ENCODE peak calls at places on chromosomes 16 and 17, in eight cellular contexts. One of them, this sample, is unnamed.

GRCh38 chr17:8887834-8888703 is 20.6 kb upstream of the PIK3R6 start:
- DNase-seq in fibroblast of mammary gland: peak; percentile 49
- DNase-seq in transverse colon: no peak
- DNase-seq in CD8-positive, alpha-beta T cell: no peak
- DNase-seq in uterus: no peak
- DNase-seq in tibial nerve: no peak
- DNase-seq in PC-9: peak; percentile 58
- DNase-seq in lower leg skin: no peak
- DNase-seq in this sample: no peak

GRCh38 chr16:56145369-56145768 is 45.9 kb upstream of the GNAO1 start:
- DNase-seq in fibroblast of mammary gland: no peak
- DNase-seq in transverse colon: no peak
- DNase-seq in CD8-positive, alpha-beta T cell: no peak
- DNase-seq in uterus: no peak
- DNase-seq in tibial nerve: no peak
- DNase-seq in PC-9: no peak
- DNase-seq in lower leg skin: no peak
- DNase-seq in this sample: no peak

GRCh38 chr17:6454495-6455320 is 10.5 kb downstream of the PIMREG start:
- DNase-seq in fibroblast of mammary gland: no peak
- DNase-seq in transverse colon: no peak
- DNase-seq in CD8-positive, alpha-beta T cell: no peak
- DNase-seq in uterus: no peak
- DNase-seq in tibial nerve: no peak
- DNase-seq in PC-9: no peak
- DNase-seq in lower leg skin: no peak
- DNase-seq in this sample: no peak

GRCh38 chr16:6602401-6602800 is 730.2 kb upstream of the RBFOX1 start:
- DNase-seq in fibroblast of mammary gland: no peak
- DNase-seq in transverse colon: no peak
- DNase-seq in CD8-positive, alpha-beta T cell: no peak
- DNase-seq in uterus: no peak
- DNase-seq in tibial nerve: no peak
- DNase-seq in PC-9: no peak
- DNase-seq in lower leg skin: no peak
- DNase-seq in this sample: no peak

GRCh38 chr16:66678314-66678713 is 18.2 kb downstream of the CMTM4 start:
- DNase-seq in fibroblast of mammary gland: no peak
- DNase-seq in transverse colon: no peak
- DNase-seq in CD8-positive, alpha-beta T cell: no peak
- DNase-seq in uterus: no peak
- DNase-seq in tibial nerve: no peak
- DNase-seq in PC-9: no peak
- DNase-seq in lower leg skin: no peak
- DNase-seq in this sample: no peak

GRCh38 chr16:14300631-14301149 is 229.6 kb downstream of the MRTFB start:
- DNase-seq in fibroblast of mammary gland: peak; percentile 88
- DNase-seq in transverse colon: peak; percentile 69
- DNase-seq in CD8-positive, alpha-beta T cell: peak; percentile 32
- DNase-seq in uterus: peak; percentile 77
- DNase-seq in tibial nerve: peak; percentile 68
- DNase-seq in PC-9: peak; percentile 83
- DNase-seq in lower leg skin: peak; percentile 95
- DNase-seq in this sample: peak; percentile 87

GRCh38 chr16:56279132-56279531 is 87.8 kb downstream of the GNAO1 start:
- DNase-seq in fibroblast of mammary gland: no peak
- DNase-seq in transverse colon: peak; percentile 35
- DNase-seq in CD8-positive, alpha-beta T cell: peak; percentile 47
- DNase-seq in uterus: no peak
- DNase-seq in tibial nerve: no peak
- DNase-seq in PC-9: peak; percentile 49
- DNase-seq in lower leg skin: no peak
- DNase-seq in this sample: no peak

GRCh38 chr16:4381935-4382794 is 10.5 kb downstream of the VASN start:
- DNase-seq in fibroblast of mammary gland: no peak
- DNase-seq in transverse colon: no peak
- DNase-seq in CD8-positive, alpha-beta T cell: no peak
- DNase-seq in uterus: no peak
- DNase-seq in tibial nerve: no peak
- DNase-seq in PC-9: no peak
- DNase-seq in lower leg skin: no peak
- DNase-seq in this sample: no peak

GRCh38 chr16:79599256-79599836 is 1.2 kb downstream of the MAF start:
- DNase-seq in fibroblast of mammary gland: no peak
- DNase-seq in transverse colon: no peak
- DNase-seq in CD8-positive, alpha-beta T cell: no peak
- DNase-seq in uterus: no peak
- DNase-seq in tibial nerve: no peak
- DNase-seq in PC-9: no peak
- DNase-seq in lower leg skin: no peak
- DNase-seq in this sample: no peak

GRCh38 chr16:79598341-79599181 is 2.0 kb downstream of the MAF start:
- DNase-seq in fibroblast of mammary gland: peak; percentile 23
- DNase-seq in transverse colon: peak; percentile 41
- DNase-seq in CD8-positive, alpha-beta T cell: peak; percentile 39
- DNase-seq in uterus: peak; percentile 71
- DNase-seq in tibial nerve: peak; percentile 44
- DNase-seq in PC-9: no peak
- DNase-seq in lower leg skin: peak; percentile 91
- DNase-seq in this sample: no peak

GRCh38 chr16:79601092-79601977 is 798 bp upstream of the MAF start:
- DNase-seq in fibroblast of mammary gland: no peak
- DNase-seq in transverse colon: peak; percentile 72
- DNase-seq in CD8-positive, alpha-beta T cell: peak; percentile 30
- DNase-seq in uterus: peak; percentile 62
- DNase-seq in tibial nerve: no peak
- DNase-seq in PC-9: no peak
- DNase-seq in lower leg skin: peak; percentile 92
- DNase-seq in this sample: no peak

GRCh38 chr16:79600636-79601091 is at the start of gene MAF:
- DNase-seq in fibroblast of mammary gland: peak; percentile 64
- DNase-seq in transverse colon: peak; percentile 94
- DNase-seq in CD8-positive, alpha-beta T cell: peak; percentile 80
- DNase-seq in uterus: peak; percentile 95
- DNase-seq in tibial nerve: peak; percentile 88
- DNase-seq in PC-9: no peak
- DNase-seq in lower leg skin: peak; percentile 99
- DNase-seq in this sample: peak; percentile 42

DNA sequence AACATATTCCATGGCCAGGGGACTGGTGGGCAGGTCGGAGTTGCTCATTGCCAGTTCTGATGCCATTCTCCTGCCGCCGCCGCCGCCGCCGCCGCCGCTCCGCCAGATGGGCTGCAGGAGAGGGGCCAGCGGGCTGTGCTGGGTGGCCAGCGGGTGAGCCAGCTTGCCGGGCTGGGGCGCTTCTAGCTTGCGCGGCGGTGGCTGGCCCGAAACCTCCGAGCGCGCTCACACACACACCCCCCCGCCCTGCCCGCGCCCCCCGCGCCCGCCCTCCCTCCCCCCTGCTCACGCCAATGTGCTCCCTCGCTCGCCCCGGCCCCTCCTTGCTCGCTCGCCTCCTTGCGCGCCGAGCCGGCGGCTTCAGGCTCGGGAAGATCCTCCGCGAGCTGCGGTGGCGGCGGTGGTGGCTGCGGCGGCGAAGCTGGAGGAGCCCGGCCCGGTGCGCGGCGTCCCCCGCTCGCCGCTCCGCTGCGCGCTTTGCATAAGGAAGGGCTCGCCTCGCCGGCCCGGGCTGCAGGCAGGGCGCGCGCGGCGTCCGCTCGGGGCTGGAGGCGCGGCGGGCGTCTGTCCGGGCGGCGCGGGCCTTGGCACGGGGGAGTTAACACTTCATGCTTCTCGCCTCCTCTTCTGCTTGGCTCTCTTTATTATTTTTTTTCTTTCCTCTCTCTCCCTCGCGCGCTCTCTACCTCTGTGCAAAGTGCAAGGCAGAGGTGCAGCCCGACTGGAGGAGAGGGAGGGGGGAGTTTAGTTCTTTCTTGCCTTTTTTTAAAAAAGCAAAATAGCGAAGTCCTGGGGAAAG is 501 bp downstream of the MAF start:
- DNase-seq in fibroblast of mammary gland: no peak
- DNase-seq in transverse colon: no peak
- DNase-seq in CD8-positive, alpha-beta T cell: peak; percentile 20
- DNase-seq in uterus: peak; percentile 69
- DNase-seq in tibial nerve: no peak
- DNase-seq in PC-9: no peak
- DNase-seq in lower leg skin: peak; percentile 92
- DNase-seq in this sample: no peak
- H3K4me3 ChIP-seq in fibroblast of mammary gland: peak overlapping the region; percentile 39
- H3K4me3 ChIP-seq in transverse colon: peak overlapping the region; percentile 58
- H3K4me3 ChIP-seq in CD8-positive, alpha-beta T cell: peak overlapping the region; percentile 62
- H3K4me3 ChIP-seq in uterus: peak overlapping the region; percentile 90
- H3K4me3 ChIP-seq in tibial nerve: peak overlapping the region; percentile 62
- H3K4me3 ChIP-seq in PC-9: no peak overlapping the region
- H3K4me3 ChIP-seq in lower leg skin: peak overlapping the region; percentile 59
- H3K4me3 ChIP-seq in this sample: peak overlapping the region; percentile 48

GRCh38 chr17:27244019-27244418 is 49.9 kb upstream of the WSB1 start:
- DNase-seq in fibroblast of mammary gland: no peak
- DNase-seq in transverse colon: no peak
- DNase-seq in CD8-positive, alpha-beta T cell: no peak
- DNase-seq in uterus: no peak
- DNase-seq in tibial nerve: no peak
- DNase-seq in PC-9: no peak
- DNase-seq in lower leg skin: no peak
- DNase-seq in this sample: no peak

GRCh38 chr17:27246537-27246936 is 47.4 kb upstream of the WSB1 start:
- DNase-seq in fibroblast of mammary gland: no peak
- DNase-seq in transverse colon: no peak
- DNase-seq in CD8-positive, alpha-beta T cell: no peak
- DNase-seq in uterus: no peak
- DNase-seq in tibial nerve: no peak
- DNase-seq in PC-9: no peak
- DNase-seq in lower leg skin: no peak
- DNase-seq in this sample: no peak

GRCh38 chr17:27247071-27247957 is 46.6 kb upstream of the WSB1 start:
- DNase-seq in fibroblast of mammary gland: peak; percentile 91
- DNase-seq in transverse colon: peak; percentile 81
- DNase-seq in CD8-positive, alpha-beta T cell: no peak
- DNase-seq in uterus: peak; percentile 75
- DNase-seq in tibial nerve: peak; percentile 36
- DNase-seq in PC-9: peak; percentile 72
- DNase-seq in lower leg skin: peak; percentile 92
- DNase-seq in this sample: peak; percentile 40

GRCh38 chr17:27244481-27245223 is 49.3 kb upstream of the WSB1 start:
- DNase-seq in fibroblast of mammary gland: peak; percentile 98
- DNase-seq in transverse colon: peak; percentile 41
- DNase-seq in CD8-positive, alpha-beta T cell: no peak
- DNase-seq in uterus: peak; percentile 88
- DNase-seq in tibial nerve: peak; percentile 41
- DNase-seq in PC-9: no peak
- DNase-seq in lower leg skin: peak; percentile 88
- DNase-seq in this sample: peak; percentile 99

GRCh38 chr17:27245230-27245696 is 48.7 kb upstream of the WSB1 start:
- DNase-seq in fibroblast of mammary gland: peak; percentile 93
- DNase-seq in transverse colon: peak; percentile 85
- DNase-seq in CD8-positive, alpha-beta T cell: peak; percentile 47
- DNase-seq in uterus: peak; percentile 83
- DNase-seq in tibial nerve: peak; percentile 67
- DNase-seq in PC-9: peak; percentile 62
- DNase-seq in lower leg skin: peak; percentile 95
- DNase-seq in this sample: peak; percentile 95
- H3K4me3 ChIP-seq in fibroblast of mammary gland: peak overlapping the region; percentile 41
- H3K4me3 ChIP-seq in transverse colon: no peak overlapping the region
- H3K4me3 ChIP-seq in CD8-positive, alpha-beta T cell: no peak overlapping the region
- H3K4me3 ChIP-seq in uterus: no peak overlapping the region
- H3K4me3 ChIP-seq in tibial nerve: no peak overlapping the region
- H3K4me3 ChIP-seq in PC-9: peak overlapping the region; percentile 36
- H3K4me3 ChIP-seq in lower leg skin: no peak overlapping the region
- H3K4me3 ChIP-seq in this sample: peak overlapping the region; percentile 45

DNA sequence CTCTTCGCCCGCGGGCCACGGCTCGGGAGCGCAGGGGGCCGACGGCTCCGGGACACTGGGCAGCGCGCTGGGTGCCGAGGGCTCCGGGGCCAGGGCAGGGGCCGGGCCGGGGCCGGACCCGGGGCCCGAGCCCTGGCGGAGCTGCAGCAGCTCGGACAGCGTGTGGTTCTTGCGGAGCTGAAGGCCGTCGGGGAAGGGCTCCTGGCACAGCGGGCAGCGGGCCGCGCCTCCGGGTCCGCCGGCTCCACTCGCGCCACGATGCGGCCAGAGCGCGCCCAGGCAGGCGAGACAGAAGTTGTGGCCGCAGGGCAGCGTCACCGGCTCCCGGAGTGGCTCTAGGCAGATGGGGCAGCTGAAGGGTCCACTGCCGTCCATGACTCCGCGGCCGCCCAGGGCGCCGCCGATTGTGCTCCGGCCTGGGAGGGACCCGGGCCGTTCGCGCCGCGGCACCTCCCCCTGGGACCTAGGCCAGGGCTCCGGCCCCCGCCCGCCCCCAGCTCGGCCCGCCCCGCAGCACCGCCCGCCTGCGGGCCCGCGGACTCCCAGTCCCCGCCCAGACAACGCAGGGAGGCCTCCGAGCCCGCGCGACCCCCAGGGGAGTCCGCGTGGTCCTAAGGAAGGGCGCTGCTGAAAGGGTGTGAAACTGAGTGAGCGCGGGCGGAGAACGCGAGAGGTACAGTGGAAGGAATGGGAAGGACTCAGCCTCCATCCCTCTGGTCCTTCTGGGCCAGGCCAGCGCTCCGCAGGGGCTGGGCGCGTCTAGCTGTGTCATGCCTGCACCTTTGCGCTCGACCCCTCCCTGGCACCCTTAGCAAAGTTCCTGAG is at the start of gene TRIM47:
- DNase-seq in fibroblast of mammary gland: peak; percentile 46
- DNase-seq in transverse colon: peak; percentile 78
- DNase-seq in CD8-positive, alpha-beta T cell: no peak
- DNase-seq in uterus: peak; percentile 81
- DNase-seq in tibial nerve: peak; percentile 55
- DNase-seq in PC-9: peak; percentile 74
- DNase-seq in lower leg skin: peak; percentile 94
- DNase-seq in this sample: peak; percentile 72
- H3K4me3 ChIP-seq in fibroblast of mammary gland: peak within 1 kb of the TSS; percentile 61
- H3K4me3 ChIP-seq in transverse colon: peak within 1 kb of the TSS; percentile 67
- H3K4me3 ChIP-seq in CD8-positive, alpha-beta T cell: peak within 1 kb of the TSS; percentile 60
- H3K4me3 ChIP-seq in uterus: peak within 1 kb of the TSS; percentile 54
- H3K4me3 ChIP-seq in tibial nerve: peak within 1 kb of the TSS; percentile 60
- H3K4me3 ChIP-seq in PC-9: peak within 1 kb of the TSS; percentile 96
- H3K4me3 ChIP-seq in lower leg skin: peak within 1 kb of the TSS; percentile 81
- H3K4me3 ChIP-seq in this sample: peak within 1 kb of the TSS; percentile 93

GRCh38 chr17:72542317-72542716 is 421.5 kb downstream of the SOX9 start:
- DNase-seq in fibroblast of mammary gland: no peak
- DNase-seq in transverse colon: no peak
- DNase-seq in CD8-positive, alpha-beta T cell: no peak
- DNase-seq in uterus: no peak
- DNase-seq in tibial nerve: no peak
- DNase-seq in PC-9: no peak
- DNase-seq in lower leg skin: no peak
- DNase-seq in this sample: no peak

GRCh38 chr17:72536788-72537187 is 416.0 kb downstream of the SOX9 start:
- DNase-seq in fibroblast of mammary gland: no peak
- DNase-seq in transverse colon: no peak
- DNase-seq in CD8-positive, alpha-beta T cell: no peak
- DNase-seq in uterus: no peak
- DNase-seq in tibial nerve: no peak
- DNase-seq in PC-9: no peak
- DNase-seq in lower leg skin: no peak
- DNase-seq in this sample: no peak

GRCh38 chr17:72538921-72539352 is 418.1 kb downstream of the SOX9 start:
- DNase-seq in fibroblast of mammary gland: no peak
- DNase-seq in transverse colon: peak; percentile 31
- DNase-seq in CD8-positive, alpha-beta T cell: no peak
- DNase-seq in uterus: no peak
- DNase-seq in tibial nerve: no peak
- DNase-seq in PC-9: no peak
- DNase-seq in lower leg skin: no peak
- DNase-seq in this sample: no peak

GRCh38 chr17:72538443-72538842 is 417.6 kb downstream of the SOX9 start:
- DNase-seq in fibroblast of mammary gland: no peak
- DNase-seq in transverse colon: no peak
- DNase-seq in CD8-positive, alpha-beta T cell: no peak
- DNase-seq in uterus: no peak
- DNase-seq in tibial nerve: no peak
- DNase-seq in PC-9: no peak
- DNase-seq in lower leg skin: no peak
- DNase-seq in this sample: no peak

DNA sequence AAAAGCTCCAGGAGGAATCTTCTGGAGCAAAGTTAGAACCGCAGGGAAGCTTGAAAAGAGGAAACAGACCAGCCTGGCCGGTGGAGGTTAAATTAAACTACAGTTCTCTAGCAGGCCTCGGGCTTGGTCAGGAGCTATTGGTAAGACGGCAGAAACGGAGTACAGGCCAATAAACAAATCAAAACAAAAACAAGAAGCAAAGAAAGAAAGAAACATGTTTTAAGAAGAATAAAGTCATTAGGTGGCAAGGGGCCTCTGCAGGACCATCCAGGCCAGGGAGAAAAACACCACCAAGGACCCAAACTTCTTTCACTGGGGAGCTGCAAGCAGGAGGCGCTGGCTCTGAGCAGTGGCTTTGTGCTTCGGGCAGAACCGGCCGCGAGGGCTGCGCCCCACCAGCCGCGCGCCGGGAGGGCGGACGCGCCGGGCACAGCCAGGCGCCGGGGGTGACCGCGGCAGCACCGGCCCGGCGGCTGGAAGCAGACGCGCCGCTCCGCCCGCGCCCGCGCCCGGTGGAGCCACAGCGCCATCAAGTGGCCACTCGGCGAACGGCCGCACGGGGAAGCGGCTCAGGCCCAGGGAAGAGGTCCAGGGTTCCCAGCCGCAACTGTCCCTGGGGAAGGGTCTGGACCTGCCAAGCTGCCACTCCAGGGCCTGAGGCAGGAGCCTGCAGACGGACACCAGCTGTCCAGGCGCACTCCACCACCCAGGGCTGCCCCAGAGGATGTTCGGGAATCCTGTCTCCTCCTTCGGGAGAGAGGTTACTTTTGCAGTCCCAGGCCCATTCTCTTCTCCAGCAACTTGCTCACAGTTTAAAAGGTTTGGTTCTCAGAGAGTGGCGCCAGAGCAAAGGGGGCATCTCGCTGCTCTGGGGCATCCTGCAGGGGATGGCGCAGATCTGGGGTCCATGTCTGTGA is 419.4 kb downstream of the SOX9 start:
- DNase-seq in fibroblast of mammary gland: peak; percentile 49
- DNase-seq in transverse colon: peak; percentile 79
- DNase-seq in CD8-positive, alpha-beta T cell: peak; percentile 59
- DNase-seq in uterus: no peak
- DNase-seq in tibial nerve: peak; percentile 67
- DNase-seq in PC-9: peak; percentile 88
- DNase-seq in lower leg skin: peak; percentile 94
- DNase-seq in this sample: peak; percentile 62
- H3K4me3 ChIP-seq in fibroblast of mammary gland: no peak overlapping the region
- H3K4me3 ChIP-seq in transverse colon: no peak overlapping the region
- H3K4me3 ChIP-seq in CD8-positive, alpha-beta T cell: no peak overlapping the region
- H3K4me3 ChIP-seq in uterus: no peak overlapping the region
- H3K4me3 ChIP-seq in tibial nerve: peak overlapping the region; percentile 4
- H3K4me3 ChIP-seq in PC-9: peak overlapping the region; percentile 46
- H3K4me3 ChIP-seq in lower leg skin: no peak overlapping the region
- H3K4me3 ChIP-seq in this sample: peak overlapping the region; percentile 42

This sample was measured in fibroblast of the aortic adventitia.